ENCODE peak calls at places on chromosome 22, in six cellular contexts. One of them, this sample, is unnamed. For H3K4me1, the result is how much of the 10 kb centered on the place peaks cover.

GRCh38 chr22:42910221-42910942 is 53.3 kb upstream of the ARFGAP3 start:
- DNase-seq in CD4-positive, CD25-positive, alpha-beta regulatory T cell: no peak
- DNase-seq in Panc1: no peak
- DNase-seq in DND-41: no peak
- DNase-seq in left lung: no peak
- DNase-seq in mammary epithelial cell: no peak
- DNase-seq in this sample: no peak

GRCh38 chr22:24037851-24038765 is 27.0 kb downstream of the CABIN1 start:
- DNase-seq in DND-41: no peak
- DNase-seq in CD4-positive, CD25-positive, alpha-beta regulatory T cell: peak
- DNase-seq in left lung: no peak
- DNase-seq in mammary epithelial cell: no peak
- DNase-seq in Panc1: no peak
- DNase-seq in this sample: peak

GRCh38 chr22:44020981-44021380 is 3.1 kb upstream of the PARVB start:
- DNase-seq in CD4-positive, CD25-positive, alpha-beta regulatory T cell: no peak
- DNase-seq in left lung: no peak
- DNase-seq in DND-41: no peak
- DNase-seq in mammary epithelial cell: no peak
- DNase-seq in Panc1: no peak
- DNase-seq in this sample: no peak

GRCh38 chr22:17972385-17973181 is 51.8 kb downstream of the MICAL3 start:
- DNase-seq in DND-41: no peak
- DNase-seq in left lung: no peak
- DNase-seq in Panc1: no peak
- DNase-seq in CD4-positive, CD25-positive, alpha-beta regulatory T cell: no peak
- DNase-seq in mammary epithelial cell: peak
- DNase-seq in this sample: no peak

GRCh38 chr22:31119026-31119717 is 3.6 kb upstream of the INPP5J start:
- DNase-seq in CD4-positive, CD25-positive, alpha-beta regulatory T cell: no peak
- DNase-seq in left lung: no peak
- DNase-seq in mammary epithelial cell: no peak
- DNase-seq in DND-41: no peak
- DNase-seq in Panc1: no peak
- DNase-seq in this sample: no peak

GRCh38 chr22:44096736-44097135 is 72.6 kb downstream of the PARVB start:
- DNase-seq in DND-41: no peak
- DNase-seq in mammary epithelial cell: no peak
- DNase-seq in Panc1: no peak
- DNase-seq in left lung: peak
- DNase-seq in CD4-positive, CD25-positive, alpha-beta regulatory T cell: no peak
- DNase-seq in this sample: no peak

GRCh38 chr22:31089101-31090100 is 8.3 kb downstream of the SMTN start:
- DNase-seq in DND-41: peak
- DNase-seq in CD4-positive, CD25-positive, alpha-beta regulatory T cell: peak
- DNase-seq in Panc1: no peak
- DNase-seq in left lung: peak
- DNase-seq in mammary epithelial cell: no peak
- DNase-seq in this sample: no peak

GRCh38 chr22:28904211-28904808 is 20.9 kb downstream of the ZNRF3 start:
- DNase-seq in mammary epithelial cell: no peak
- DNase-seq in DND-41: no peak
- DNase-seq in Panc1: no peak
- DNase-seq in left lung: no peak
- DNase-seq in CD4-positive, CD25-positive, alpha-beta regulatory T cell: no peak
- DNase-seq in this sample: no peak

GRCh38 chr22:23604939-23605712 is 25.0 kb upstream of the IGLL1 start:
- DNase-seq in DND-41: no peak
- DNase-seq in CD4-positive, CD25-positive, alpha-beta regulatory T cell: no peak
- DNase-seq in mammary epithelial cell: no peak
- DNase-seq in Panc1: no peak
- DNase-seq in left lung: no peak
- DNase-seq in this sample: no peak

GRCh38 chr22:24427500-24428164 is at the start of gene ADORA2A:
- DNase-seq in left lung: peak
- DNase-seq in CD4-positive, CD25-positive, alpha-beta regulatory T cell: peak
- DNase-seq in Panc1: no peak
- DNase-seq in DND-41: peak
- DNase-seq in mammary epithelial cell: no peak
- DNase-seq in this sample: peak

GRCh38 chr22:44505796-44506354 is 7.8 kb upstream of the RTL6 start:
- DNase-seq in left lung: no peak
- DNase-seq in DND-41: no peak
- DNase-seq in CD4-positive, CD25-positive, alpha-beta regulatory T cell: no peak
- DNase-seq in mammary epithelial cell: no peak
- DNase-seq in Panc1: no peak
- DNase-seq in this sample: no peak

GRCh38 chr22:43152001-43152354 is 619 bp downstream of the TSPO start:
- DNase-seq in DND-41: no peak
- DNase-seq in left lung: no peak
- DNase-seq in Panc1: no peak
- DNase-seq in mammary epithelial cell: peak
- DNase-seq in CD4-positive, CD25-positive, alpha-beta regulatory T cell: no peak
- DNase-seq in this sample: no peak

GRCh38 chr22:33889748-33890147 is 30.5 kb downstream of the LARGE1 start:
- DNase-seq in CD4-positive, CD25-positive, alpha-beta regulatory T cell: no peak
- DNase-seq in Panc1: no peak
- DNase-seq in left lung: no peak
- DNase-seq in mammary epithelial cell: no peak
- DNase-seq in DND-41: no peak
- DNase-seq in this sample: no peak

GRCh38 chr22:33894515-33894914 is 25.8 kb downstream of the LARGE1 start:
- DNase-seq in mammary epithelial cell: no peak
- DNase-seq in CD4-positive, CD25-positive, alpha-beta regulatory T cell: no peak
- DNase-seq in Panc1: no peak
- DNase-seq in DND-41: no peak
- DNase-seq in left lung: no peak
- DNase-seq in this sample: no peak

GRCh38 chr22:38824587-38824986 is 19.2 kb downstream of the NPTXR start:
- DNase-seq in mammary epithelial cell: peak
- DNase-seq in left lung: no peak
- DNase-seq in Panc1: no peak
- DNase-seq in DND-41: peak
- DNase-seq in CD4-positive, CD25-positive, alpha-beta regulatory T cell: peak
- DNase-seq in this sample: peak

GRCh38 chr22:28547132-28547842 is 132.4 kb downstream of the TTC28 start:
- DNase-seq in CD4-positive, CD25-positive, alpha-beta regulatory T cell: no peak
- DNase-seq in Panc1: no peak
- DNase-seq in left lung: no peak
- DNase-seq in mammary epithelial cell: no peak
- DNase-seq in DND-41: no peak
- DNase-seq in this sample: no peak

GRCh38 chr22:25839755-25840154 is 97.8 kb downstream of the MYO18B start:
- DNase-seq in CD4-positive, CD25-positive, alpha-beta regulatory T cell: no peak
- DNase-seq in Panc1: no peak
- DNase-seq in DND-41: no peak
- DNase-seq in left lung: no peak
- DNase-seq in mammary epithelial cell: no peak
- DNase-seq in this sample: no peak

GRCh38 chr22:42401562-42402334 is 30.5 kb downstream of the NFAM1 start:
- DNase-seq in DND-41: no peak
- DNase-seq in CD4-positive, CD25-positive, alpha-beta regulatory T cell: no peak
- DNase-seq in Panc1: no peak
- DNase-seq in mammary epithelial cell: peak
- DNase-seq in left lung: no peak
- DNase-seq in this sample: no peak

GRCh38 chr22:23608583-23608982 is 23.5 kb downstream of the DRICH1 start:
- DNase-seq in DND-41: peak
- DNase-seq in CD4-positive, CD25-positive, alpha-beta regulatory T cell: no peak
- DNase-seq in Panc1: no peak
- DNase-seq in mammary epithelial cell: no peak
- DNase-seq in left lung: no peak
- DNase-seq in this sample: no peak

GRCh38 chr22:22474733-22475132 is 33.8 kb downstream of the ZNF280B start:
- DNase-seq in left lung: no peak
- DNase-seq in Panc1: no peak
- DNase-seq in mammary epithelial cell: no peak
- DNase-seq in CD4-positive, CD25-positive, alpha-beta regulatory T cell: no peak
- DNase-seq in DND-41: no peak
- DNase-seq in this sample: no peak

GRCh38 chr22:23117890-23118646 is 23.7 kb downstream of the RSPH14 start:
- DNase-seq in DND-41: no peak
- DNase-seq in Panc1: no peak
- DNase-seq in left lung: peak
- DNase-seq in mammary epithelial cell: no peak
- DNase-seq in CD4-positive, CD25-positive, alpha-beta regulatory T cell: no peak
- DNase-seq in this sample: no peak

GRCh38 chr22:28180804-28181203 is 261.7 kb upstream of the PITPNB start:
- DNase-seq in CD4-positive, CD25-positive, alpha-beta regulatory T cell: no peak
- DNase-seq in Panc1: no peak
- DNase-seq in DND-41: no peak
- DNase-seq in left lung: no peak
- DNase-seq in mammary epithelial cell: no peak
- DNase-seq in this sample: no peak

GRCh38 chr22:28892175-28892731 is 8.9 kb downstream of the ZNRF3 start:
- DNase-seq in Panc1: no peak
- DNase-seq in CD4-positive, CD25-positive, alpha-beta regulatory T cell: no peak
- DNase-seq in left lung: no peak
- DNase-seq in DND-41: no peak
- DNase-seq in mammary epithelial cell: peak
- DNase-seq in this sample: no peak

GRCh38 chr22:28917747-28918543 is 34.6 kb downstream of the ZNRF3 start:
- DNase-seq in DND-41: no peak
- DNase-seq in mammary epithelial cell: no peak
- DNase-seq in Panc1: no peak
- DNase-seq in CD4-positive, CD25-positive, alpha-beta regulatory T cell: no peak
- DNase-seq in left lung: no peak
- DNase-seq in this sample: no peak

GRCh38 chr22:30790366-30790765 is 95.7 kb downstream of the OSBP2 start:
- DNase-seq in DND-41: no peak
- DNase-seq in Panc1: no peak
- DNase-seq in left lung: no peak
- DNase-seq in mammary epithelial cell: no peak
- DNase-seq in CD4-positive, CD25-positive, alpha-beta regulatory T cell: no peak
- DNase-seq in this sample: no peak

GRCh38 chr22:27137809-27138400 is 480.5 kb downstream of the MIAT start:
- DNase-seq in Panc1: no peak
- DNase-seq in mammary epithelial cell: no peak
- DNase-seq in CD4-positive, CD25-positive, alpha-beta regulatory T cell: no peak
- DNase-seq in DND-41: no peak
- DNase-seq in left lung: peak
- DNase-seq in this sample: no peak

GRCh38 chr22:49825944-49826602 is 1.6 kb downstream of the BRD1 start:
- DNase-seq in CD4-positive, CD25-positive, alpha-beta regulatory T cell: peak
- DNase-seq in Panc1: no peak
- DNase-seq in mammary epithelial cell: peak
- DNase-seq in left lung: peak
- DNase-seq in DND-41: peak
- DNase-seq in this sample: peak

GRCh38 chr22:49826603-49827306 is 918 bp downstream of the BRD1 start:
- DNase-seq in left lung: peak
- DNase-seq in DND-41: peak
- DNase-seq in Panc1: no peak
- DNase-seq in CD4-positive, CD25-positive, alpha-beta regulatory T cell: peak
- DNase-seq in mammary epithelial cell: peak
- DNase-seq in this sample: peak

GRCh38 chr22:49824185-49824925 is 3.3 kb downstream of the BRD1 start:
- DNase-seq in DND-41: no peak
- DNase-seq in mammary epithelial cell: peak
- DNase-seq in CD4-positive, CD25-positive, alpha-beta regulatory T cell: no peak
- DNase-seq in left lung: no peak
- DNase-seq in Panc1: no peak
- DNase-seq in this sample: no peak

GRCh38 chr22:49824936-49825335 is 2.7 kb downstream of the BRD1 start:
- DNase-seq in mammary epithelial cell: no peak
- DNase-seq in CD4-positive, CD25-positive, alpha-beta regulatory T cell: no peak
- DNase-seq in DND-41: no peak
- DNase-seq in Panc1: no peak
- DNase-seq in left lung: no peak
- DNase-seq in this sample: no peak

GRCh38 chr22:49825436-49825835 is 2.2 kb downstream of the BRD1 start:
- DNase-seq in left lung: no peak
- DNase-seq in Panc1: no peak
- DNase-seq in mammary epithelial cell: peak
- DNase-seq in DND-41: no peak
- DNase-seq in CD4-positive, CD25-positive, alpha-beta regulatory T cell: no peak
- DNase-seq in this sample: no peak
- H3K4me1 ChIP-seq in left lung: under half
- H3K4me1 ChIP-seq in Panc1: under half
- H3K4me1 ChIP-seq in mammary epithelial cell: under half
- H3K4me1 ChIP-seq in DND-41: half or more
- H3K4me1 ChIP-seq in CD4-positive, CD25-positive, alpha-beta regulatory T cell: half or more
- H3K4me1 ChIP-seq in this sample: under half

GRCh38 chr22:19105456-19105855 is 16.8 kb downstream of the DGCR2 start:
- DNase-seq in mammary epithelial cell: no peak
- DNase-seq in CD4-positive, CD25-positive, alpha-beta regulatory T cell: no peak
- DNase-seq in Panc1: no peak
- DNase-seq in left lung: no peak
- DNase-seq in DND-41: no peak
- DNase-seq in this sample: no peak
- H3K27ac ChIP-seq in mammary epithelial cell: no peak
- H3K27ac ChIP-seq in CD4-positive, CD25-positive, alpha-beta regulatory T cell: no peak
- H3K27ac ChIP-seq in Panc1: no peak
- H3K27ac ChIP-seq in left lung: no peak
- H3K27ac ChIP-seq in DND-41: no peak
- H3K27ac ChIP-seq in this sample: no peak

DNA sequence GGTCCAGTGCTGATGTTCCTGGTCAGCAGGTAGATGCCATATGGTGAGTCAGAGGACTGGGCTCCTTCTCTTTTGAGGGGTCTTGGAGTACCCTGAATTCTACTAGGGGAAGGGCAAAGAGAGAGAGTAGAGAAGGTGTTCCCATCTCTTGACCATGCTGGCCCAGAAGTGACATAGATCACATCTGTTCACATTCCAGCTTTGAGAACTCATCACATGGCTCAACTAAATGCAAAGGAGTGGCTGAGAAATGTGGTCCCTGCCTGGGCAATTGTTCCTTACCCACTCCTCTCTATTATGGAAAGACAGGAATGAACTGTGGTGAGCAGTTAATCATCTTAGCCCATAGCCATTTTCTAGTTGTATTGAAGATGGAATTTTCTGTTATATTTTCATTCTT is 105.4 kb upstream of the TIMP3 start:
- DNase-seq in mammary epithelial cell: no peak
- DNase-seq in CD4-positive, CD25-positive, alpha-beta regulatory T cell: no peak
- DNase-seq in Panc1: no peak
- DNase-seq in left lung: no peak
- DNase-seq in DND-41: no peak
- DNase-seq in this sample: no peak
- H3K4me1 ChIP-seq in mammary epithelial cell: half or more
- H3K4me1 ChIP-seq in CD4-positive, CD25-positive, alpha-beta regulatory T cell: under half
- H3K4me1 ChIP-seq in Panc1: under half
- H3K4me1 ChIP-seq in left lung: under half
- H3K4me1 ChIP-seq in DND-41: under half
- H3K4me1 ChIP-seq in this sample: under half

DNA sequence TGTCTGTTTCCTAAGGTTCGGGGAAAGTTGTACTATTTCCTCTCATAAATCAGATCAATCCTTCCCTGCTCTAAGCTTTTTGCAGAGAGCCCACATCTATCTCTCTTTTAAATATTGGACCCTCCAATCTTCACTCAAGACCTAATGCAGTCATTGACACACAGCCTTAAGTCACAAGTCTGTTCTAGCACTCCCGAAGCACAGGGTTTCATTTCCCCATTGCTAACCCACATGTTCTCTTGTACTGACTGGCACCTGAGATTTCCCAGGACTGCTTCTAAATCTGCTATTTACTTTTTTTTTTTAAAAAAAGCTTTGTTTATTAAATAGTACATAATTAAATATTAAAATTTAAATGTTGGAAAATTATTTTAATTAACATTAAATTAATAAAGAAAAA is 674.7 kb downstream of the TBC1D22A start:
- DNase-seq in CD4-positive, CD25-positive, alpha-beta regulatory T cell: no peak
- DNase-seq in DND-41: no peak
- DNase-seq in left lung: no peak
- DNase-seq in Panc1: no peak
- DNase-seq in mammary epithelial cell: no peak
- DNase-seq in this sample: no peak
- H3K27ac ChIP-seq in CD4-positive, CD25-positive, alpha-beta regulatory T cell: no peak
- H3K27ac ChIP-seq in DND-41: no peak
- H3K27ac ChIP-seq in left lung: no peak
- H3K27ac ChIP-seq in Panc1: no peak
- H3K27ac ChIP-seq in mammary epithelial cell: no peak
- H3K27ac ChIP-seq in this sample: no peak

This sample was measured in CD8-positive, alpha-beta T cell.